ENCODE peak calls at places on chromosomes 12 and 14, in five cellular contexts. A is GM03348; J is stimulated activated CD8-positive, alpha-beta memory T cell treated with anti-CD3 and anti-CD28 coated beads, Interleukin-2, amount 100 ng/mL, for 48 hours; C is iPS-NIHi11; W is left colon. B is an unnamed sample.
A peak's percentile ranks its signal among the peaks of the same experiment; 100 is the strongest.

GRCh38 chr12:130555628-130556485 is 160.2 kb downstream of the RIMBP2 start:
- DNase-seq in C (no peak), J (no peak), W (peak; percentile 30), A (no peak), B (no peak)

GRCh38 chr12:11510671-11511070 is 115.3 kb upstream of the PRB2 start:
- DNase-seq in W (no peak), A (no peak), C (no peak), J (no peak), B (no peak)

GRCh38 chr14:99637624-99638023 is 7.3 kb upstream of the HHIPL1 start:
- DNase-seq in C (no peak), W (no peak), J (no peak), A (no peak), B (no peak)

GRCh38 chr14:96135285-96135684 is 69.4 kb upstream of the BDKRB2 start:
- DNase-seq in A (no peak), W (no peak), J (no peak), C (no peak), B (no peak)

GRCh38 chr12:64256166-64256800 is 34.2 kb upstream of the KICS2 start:
- DNase-seq in W (no peak), A (peak; percentile 65), J (no peak), C (peak; percentile 40), B (no peak)

GRCh38 chr12:52515927-52516831 is 4.0 kb downstream of the KRT5 start:
- DNase-seq in C (no peak), J (no peak), A (no peak), W (no peak), B (peak; percentile 62)

GRCh38 chr14:47917344-47917954 is 242.0 kb upstream of the MDGA2 start:
- DNase-seq in A (peak; percentile 7), W (no peak), J (no peak), C (peak; percentile 21), B (no peak)

GRCh38 chr14:104387385-104388010 is 192.1 kb upstream of the C14orf180 start:
- DNase-seq in W (peak; percentile 20), C (no peak), J (no peak), A (no peak), B (peak; percentile 73)

GRCh38 chr14:72804653-72805180 is 89.2 kb downstream of the DPF3 start:
- DNase-seq in A (no peak), W (no peak), C (no peak), J (no peak), B (no peak)

GRCh38 chr14:69014829-69015259 is 35.7 kb upstream of the ACTN1 start:
- DNase-seq in W (no peak), C (no peak), A (peak; percentile 33), J (no peak), B (no peak)

B was measured in cardiac septum.